ENCODE peak calls at places on chromosomes 11 and 22, in seven cellular contexts. T is kidney, X is psoas muscle, W is RWPE1, U is tibial nerve, N is coronary artery, G is WERI-Rb-1. J is an unnamed sample.

GRCh38 chr11:115964091-115964490 is 459.9 kb upstream of the CADM1 start:
- DNase-seq in T (no peak), X (no peak), W (no peak), U (no peak), N (no peak), G (no peak), J (no peak)

GRCh38 chr11:121630041-121630440 is 177.3 kb upstream of the SORL1-AS1 start:
- DNase-seq in T (no peak), X (no peak), W (peak), U (no peak), N (no peak), G (no peak), J (no peak)

GRCh38 chr11:129089279-129089678 is 102.8 kb downstream of the ARHGAP32 start:
- DNase-seq in T (no peak), X (no peak), W (no peak), U (no peak), N (no peak), G (no peak), J (no peak)

GRCh38 chr11:119481667-119482400 is 58.9 kb upstream of the THY1 start:
- DNase-seq in T (no peak), X (peak), W (no peak), U (no peak), N (peak), G (no peak), J (no peak)

GRCh38 chr11:119907934-119908760 is 179.1 kb upstream of the NECTIN1 start:
- DNase-seq in T (no peak), X (no peak), W (no peak), U (no peak), N (no peak), G (peak), J (no peak)

GRCh38 chr11:94473177-94473799 is 20.4 kb downstream of the MRE11 start:
- DNase-seq in T (no peak), X (no peak), W (no peak), U (no peak), N (no peak), G (no peak), J (no peak)

GRCh38 chr11:119320593-119321524 is 3.9 kb upstream of the MCAM start:
- DNase-seq in T (peak), X (peak), W (no peak), U (no peak), N (peak), G (no peak), J (no peak)

GRCh38 chr11:79637219-79637618 is 196.4 kb upstream of the TENM4 start:
- DNase-seq in T (no peak), X (no peak), W (no peak), U (no peak), N (no peak), G (no peak), J (no peak)

GRCh38 chr11:88035271-88035670 is 140.0 kb downstream of the RAB38 start:
- DNase-seq in T (no peak), X (no peak), W (no peak), U (no peak), N (no peak), G (no peak), J (no peak)

DNA sequence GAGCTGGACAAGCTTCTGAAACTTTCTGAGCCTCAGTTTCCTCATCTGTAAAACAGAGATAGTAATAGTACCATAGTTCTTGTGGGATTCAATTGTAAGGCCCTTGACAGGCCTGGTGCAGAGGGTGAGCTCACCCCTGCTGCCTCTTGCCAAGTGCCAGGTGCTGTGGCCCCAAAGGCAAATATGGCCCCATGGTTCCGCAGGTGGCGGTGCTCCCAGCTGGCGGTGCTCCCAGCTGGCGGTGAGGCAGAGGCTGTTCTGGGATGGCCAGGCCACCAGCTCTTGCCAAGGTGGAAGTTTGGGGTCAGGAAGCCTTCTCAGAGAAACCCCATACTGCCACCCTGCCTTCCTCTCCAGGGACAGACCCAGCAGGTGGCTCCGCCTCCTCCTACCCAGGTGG is 8.8 kb downstream of the NPTXR start:
- DNase-seq in T (no peak), X (peak), W (no peak), U (no peak), N (no peak), G (no peak), J (no peak)
- H3K27ac ChIP-seq in T (no peak), X (no peak), W (no peak), U (no peak), N (no peak), G (no peak), J (no peak)

DNA sequence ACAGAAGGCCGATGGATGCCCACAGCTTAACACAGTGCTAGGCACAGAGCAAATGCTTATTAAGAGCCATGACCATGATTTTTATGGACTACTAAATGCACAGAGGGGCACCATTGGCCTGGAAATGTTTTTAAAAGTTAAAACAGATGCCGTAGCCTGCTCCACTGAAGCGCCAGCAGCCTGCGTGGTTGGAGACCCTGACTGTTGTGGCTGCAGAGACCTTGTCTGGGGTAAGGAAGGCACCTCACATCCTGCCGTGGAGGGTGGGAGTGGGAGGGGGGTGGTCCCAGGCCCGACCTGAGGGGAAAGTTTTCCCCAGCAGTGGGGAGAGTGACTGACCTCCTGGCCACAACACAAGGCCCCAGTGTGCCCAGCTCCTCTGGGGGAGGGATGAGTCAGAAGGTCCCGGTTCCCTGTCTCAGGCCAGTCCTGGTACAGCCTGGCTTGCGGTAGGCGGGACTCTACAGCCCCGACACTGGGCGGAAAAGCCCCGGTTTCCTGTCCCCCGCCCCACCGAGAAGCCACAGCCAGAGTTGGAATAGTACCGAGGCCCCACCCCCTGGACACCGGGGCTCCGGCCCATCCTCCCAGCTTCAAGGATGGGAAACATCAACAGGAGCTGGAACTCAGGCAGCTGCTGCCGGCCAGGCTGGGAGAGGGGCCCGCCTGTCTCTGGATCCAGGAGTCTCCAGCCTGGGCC is 7.0 kb downstream of the CHST1 start:
- DNase-seq in T (peak), X (peak), W (no peak), U (no peak), N (peak), G (peak), J (peak)
- TF ChIP-seq CTCF in T (no peak), X (no peak), W (no peak), U (no peak), N (no peak), G (no peak), J (no peak)

GRCh38 chr11:47550288-47551052 is 2.5 kb downstream of the CELF1 start:
- DNase-seq in T (no peak), X (no peak), W (no peak), U (no peak), N (no peak), G (no peak), J (no peak)
- H3K27ac ChIP-seq in T (no peak), X (peak), W (peak), U (no peak), N (no peak), G (no peak), J (no peak)

DNA sequence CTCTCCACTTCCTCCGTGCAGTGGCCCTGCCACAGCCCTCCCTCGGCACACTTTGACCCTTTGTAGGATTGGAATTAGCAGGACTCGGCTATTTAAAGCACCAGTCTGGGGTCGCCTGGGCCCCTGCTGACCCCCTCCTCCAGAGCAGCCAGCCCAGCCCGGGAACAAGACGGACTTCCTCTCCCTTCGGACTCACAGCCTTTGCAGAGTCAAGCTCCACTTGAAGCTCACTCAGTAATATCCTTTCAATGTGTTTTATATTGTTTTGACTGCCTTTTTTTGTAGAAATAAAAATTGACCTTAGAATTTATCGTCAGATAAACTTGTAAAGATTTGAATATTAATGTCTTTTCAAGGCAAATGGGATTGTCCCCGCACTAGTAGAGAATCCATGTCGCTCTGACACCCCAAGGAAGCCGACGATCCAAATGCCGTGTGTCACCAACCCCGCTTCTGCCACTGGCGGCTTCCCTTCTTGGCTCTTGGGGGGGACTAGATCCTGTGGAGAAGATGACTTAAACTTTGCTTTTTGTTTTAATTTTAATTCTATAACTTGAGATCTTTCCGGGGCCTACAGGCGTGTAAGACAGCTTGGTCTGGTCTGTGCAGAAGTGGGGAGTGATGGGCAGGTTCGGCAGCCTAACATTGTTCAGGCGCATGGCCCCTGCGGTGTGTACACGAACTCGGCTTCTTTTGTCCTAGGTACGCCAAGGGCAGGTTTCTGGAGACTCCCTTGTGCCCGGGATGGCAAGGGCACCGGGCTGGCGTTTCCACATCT is 7.0 kb downstream of the YDJC start:
- DNase-seq in T (no peak), X (no peak), W (no peak), U (no peak), N (no peak), G (no peak), J (no peak)
- TF ChIP-seq CTCF in T (no peak), X (no peak), W (no peak), U (no peak), N (no peak), G (no peak), J (no peak)

GRCh38 chr22:35911877-35912276 is 116.7 kb downstream of the RBFOX2 start:
- DNase-seq in T (no peak), X (no peak), W (no peak), U (no peak), N (no peak), G (no peak), J (no peak)
- H3K27ac ChIP-seq in T (no peak), X (peak), W (no peak), U (no peak), N (peak), G (no peak), J (peak)

GRCh38 chr11:101127348-101127698 is 2.3 kb downstream of the PGR start:
- DNase-seq in T (peak), X (peak), W (no peak), U (no peak), N (peak), G (peak), J (no peak)

GRCh38 chr11:101128571-101129202 is 926 bp downstream of the PGR start:
- DNase-seq in T (peak), X (peak), W (no peak), U (no peak), N (peak), G (no peak), J (no peak)

GRCh38 chr11:101129203-101129943 is at the start of gene PGR:
- DNase-seq in T (peak), X (peak), W (peak), U (peak), N (peak), G (peak), J (peak)

GRCh38 chr11:101126551-101127347 is 2.9 kb downstream of the PGR start:
- DNase-seq in T (peak), X (peak), W (no peak), U (peak), N (peak), G (no peak), J (peak)

GRCh38 chr11:101127699-101128570 is 1.7 kb downstream of the PGR start:
- DNase-seq in T (peak), X (peak), W (no peak), U (peak), N (peak), G (peak), J (peak)
- TF ChIP-seq CTCF in T (no peak), X (no peak), W (no peak), U (no peak), N (no peak), G (no peak), J (no peak)

DNA sequence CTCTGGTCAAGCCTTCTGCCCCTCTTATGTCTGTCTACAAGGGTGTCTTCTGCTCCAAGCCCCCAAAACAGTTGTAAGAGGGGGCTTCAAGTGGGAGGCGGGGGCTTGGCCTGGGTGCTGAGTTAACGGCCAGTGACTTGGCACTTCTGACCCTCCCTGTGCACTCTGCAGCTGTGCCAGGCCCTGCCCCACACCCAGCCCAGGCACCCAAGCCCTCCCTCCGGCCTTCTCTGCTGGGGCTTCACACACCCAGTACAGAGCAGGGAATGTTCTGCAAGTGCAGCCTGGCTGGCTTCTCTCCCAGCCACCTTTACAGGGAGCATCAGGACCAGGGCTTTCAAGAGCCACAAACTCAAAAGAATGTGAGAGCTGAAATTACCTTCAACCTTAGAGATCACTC is 3.8 kb downstream of the TMEM121B start:
- DNase-seq in T (no peak), X (no peak), W (no peak), U (no peak), N (no peak), G (no peak), J (no peak)
- H3K27ac ChIP-seq in T (no peak), X (no peak), W (no peak), U (no peak), N (peak), G (no peak), J (no peak)

GRCh38 chr22:22880645-22881044 is 7.0 kb upstream of the IGLL5 start:
- DNase-seq in T (peak), X (no peak), W (no peak), U (no peak), N (peak), G (no peak), J (no peak)

GRCh38 chr22:22878801-22879674 is 8.6 kb upstream of the IGLL5 start:
- DNase-seq in T (peak), X (no peak), W (no peak), U (no peak), N (peak), G (no peak), J (no peak)

GRCh38 chr22:22879675-22880029 is 8.0 kb upstream of the IGLL5 start:
- DNase-seq in T (peak), X (no peak), W (no peak), U (no peak), N (no peak), G (no peak), J (no peak)

GRCh38 chr22:22878211-22878570 is 9.4 kb upstream of the IGLL5 start:
- DNase-seq in T (no peak), X (no peak), W (no peak), U (no peak), N (no peak), G (no peak), J (no peak)

DNA sequence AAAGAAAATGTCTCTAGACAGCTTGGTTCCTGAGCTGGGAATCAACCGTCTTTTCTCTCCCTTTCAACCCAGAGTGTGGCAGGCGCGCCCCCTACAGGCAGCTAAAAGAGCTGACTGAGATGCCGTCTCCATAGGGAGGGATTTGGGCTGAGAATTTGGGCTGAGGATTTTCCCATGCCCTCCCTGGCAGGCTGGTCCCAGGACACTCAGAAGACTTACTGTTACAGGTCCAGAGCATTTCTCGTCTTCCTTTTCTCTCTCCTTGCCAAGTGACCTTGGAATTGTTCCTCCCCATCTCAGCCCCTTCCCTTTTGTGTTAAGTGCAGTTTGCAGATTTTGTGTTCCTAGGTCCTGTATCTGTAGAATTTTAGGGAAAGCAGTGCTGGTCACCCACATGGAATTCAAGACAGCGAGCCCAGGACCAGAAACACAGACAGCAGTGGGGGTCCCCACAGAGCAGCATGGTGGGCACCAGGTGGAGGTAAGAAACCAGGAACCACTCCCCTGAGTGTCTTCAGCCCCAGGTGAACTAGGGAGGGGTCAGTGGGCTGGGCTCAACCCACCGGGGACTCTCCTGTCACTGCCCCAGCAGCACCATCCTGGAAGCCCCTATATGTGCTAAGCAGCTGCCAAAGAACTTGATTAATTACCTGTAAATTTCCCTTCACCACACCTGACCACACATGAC is 9.9 kb upstream of the IGLL5 start:
- DNase-seq in T (peak), X (no peak), W (peak), U (peak), N (peak), G (peak), J (no peak)
- TF ChIP-seq CTCF in T (peak), X (peak), W (peak), U (peak), N (no peak), G (peak), J (peak)

DNA sequence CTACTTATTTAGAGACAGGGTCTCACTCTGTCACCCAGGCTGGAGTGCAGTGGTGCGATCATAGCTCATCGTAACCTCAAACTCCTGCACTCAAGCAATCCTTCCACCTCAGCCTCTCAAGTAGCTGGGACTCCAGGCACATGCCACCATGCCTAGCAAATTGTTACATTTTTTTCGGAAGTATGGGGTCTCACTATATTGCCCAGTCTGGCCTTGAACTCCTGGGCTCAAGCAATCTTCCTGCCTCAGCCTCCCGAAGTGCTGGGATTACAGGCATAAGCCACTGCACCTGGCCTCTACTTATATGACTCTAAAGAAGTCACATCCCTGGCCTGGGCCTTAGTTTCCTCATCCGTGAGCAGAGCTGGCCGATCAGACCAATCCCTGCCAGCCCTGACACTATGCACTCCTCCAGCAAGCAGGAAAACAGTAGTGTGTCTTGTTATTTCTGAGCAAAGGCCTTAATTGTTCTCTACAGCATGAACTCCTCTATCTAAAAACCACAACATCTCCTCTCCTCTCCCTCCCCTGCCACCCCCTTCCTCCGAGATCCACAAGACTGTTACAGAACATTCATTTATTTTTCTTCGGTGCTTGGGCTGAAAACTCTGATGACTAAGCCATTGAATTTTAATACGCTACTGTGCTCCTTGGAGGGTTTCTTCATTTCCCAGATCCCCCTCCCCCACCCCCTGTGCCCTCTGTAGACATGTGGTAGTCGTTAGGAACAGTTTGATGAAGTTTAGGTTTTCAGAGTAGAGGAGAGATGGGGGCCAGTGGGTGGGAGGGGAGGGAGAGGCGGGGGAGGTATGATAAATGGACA is 91.5 kb downstream of the ABTB2 start:
- DNase-seq in T (no peak), X (no peak), W (no peak), U (peak), N (no peak), G (no peak), J (peak)
- H3K27ac ChIP-seq in T (no peak), X (no peak), W (peak), U (peak), N (peak), G (no peak), J (peak)

GRCh38 chr22:32765117-32765618 is 36.3 kb upstream of the TIMP3 start:
- DNase-seq in T (no peak), X (no peak), W (no peak), U (no peak), N (no peak), G (no peak), J (no peak)
- TF ChIP-seq CTCF in T (no peak), X (no peak), W (no peak), U (no peak), N (no peak), G (no peak), J (no peak)

J was measured in right atrium auricular region.